ENCODE peak calls at places on chromosome 9, in seven cellular contexts. N is upper lobe of right lung, A is neuronal stem cell, I is fibroblast of lung, M is GM23248, U is Peyer's patch, Y is esophagus squamous epithelium. X is an unnamed sample. For H3K27me3, the result is how much of the 10 kb centered on the place peaks cover.

GRCh38 chr9:127722055-127722454 is 6.2 kb downstream of the TTC16 start:
- DNase-seq in U (no peak), N (no peak), I (no peak), A (no peak), M (no peak), Y (no peak), X (no peak)

GRCh38 chr9:99365233-99365980 is 143.3 kb downstream of the SEC61B start:
- DNase-seq in N (no peak), I (peak), A (no peak), U (no peak), M (peak), Y (no peak), X (no peak)

GRCh38 chr9:31389075-31389474 is 995.4 kb upstream of the ACO1 start:
- DNase-seq in M (no peak), Y (no peak), U (no peak), N (no peak), A (no peak), I (no peak), X (no peak)

GRCh38 chr9:127887792-127888191 is 10.3 kb upstream of the AK1 start:
- DNase-seq in U (no peak), Y (no peak), A (no peak), N (no peak), M (peak), I (no peak), X (no peak)

GRCh38 chr9:128862401-128862851 is 19.3 kb downstream of the KYAT1 start:
- DNase-seq in U (no peak), N (peak), I (no peak), A (no peak), M (no peak), Y (no peak), X (no peak)

GRCh38 chr9:137621131-137621757 is 2.4 kb downstream of the EHMT1 start:
- DNase-seq in N (no peak), M (peak), Y (no peak), A (no peak), I (no peak), U (no peak), X (no peak)

GRCh38 chr9:18976368-18977238 is 56.4 kb downstream of the SAXO1 start:
- DNase-seq in A (no peak), U (no peak), I (peak), N (no peak), M (peak), Y (no peak), X (peak)

GRCh38 chr9:123174887-123175518 is 93.4 kb downstream of the STRBP start:
- DNase-seq in U (no peak), M (no peak), Y (no peak), I (no peak), A (no peak), N (no peak), X (no peak)

GRCh38 chr9:137149942-137150484 is 11.1 kb downstream of the GRIN1 start:
- DNase-seq in Y (no peak), U (no peak), N (no peak), A (no peak), M (no peak), I (no peak), X (no peak)

GRCh38 chr9:97506264-97506663 is 4.8 kb downstream of the TMOD1 start:
- DNase-seq in A (no peak), U (no peak), I (no peak), M (no peak), N (no peak), Y (no peak), X (no peak)

DNA sequence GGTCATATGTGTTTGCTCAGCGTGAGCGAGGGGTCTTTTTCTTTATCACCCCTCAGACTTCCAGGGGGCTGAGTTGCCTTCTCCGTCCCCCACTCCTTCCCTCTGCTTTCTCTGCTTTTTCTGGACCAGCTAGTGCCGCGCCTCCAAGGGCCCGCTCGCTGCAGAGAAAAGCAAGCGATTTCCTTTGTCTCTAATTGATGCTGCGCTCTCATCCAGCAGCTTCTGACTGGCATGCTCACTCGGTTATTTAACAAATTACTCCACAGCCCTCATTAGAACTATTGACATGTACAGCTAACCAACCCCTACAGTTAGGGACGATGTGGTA is 288.0 kb downstream of the ELAVL2 start:
- DNase-seq in A (no peak), N (no peak), I (no peak), U (no peak), Y (no peak), M (no peak), X (no peak)
- H3K4me3 ChIP-seq in A (peak), N (peak), I (no peak), U (no peak), Y (peak), M (no peak), X (no peak)

GRCh38 chr9:132440769-132441168 is 30.8 kb downstream of the CFAP77 start:
- DNase-seq in U (no peak), N (no peak), Y (no peak), I (no peak), A (no peak), M (no peak), X (no peak)

GRCh38 chr9:132434875-132435274 is 24.9 kb downstream of the CFAP77 start:
- DNase-seq in Y (no peak), U (no peak), M (no peak), N (no peak), A (no peak), I (no peak), X (no peak)

GRCh38 chr9:132443951-132444615 is 34.1 kb downstream of the CFAP77 start:
- DNase-seq in Y (no peak), I (no peak), A (no peak), N (no peak), U (no peak), M (no peak), X (no peak)

DNA sequence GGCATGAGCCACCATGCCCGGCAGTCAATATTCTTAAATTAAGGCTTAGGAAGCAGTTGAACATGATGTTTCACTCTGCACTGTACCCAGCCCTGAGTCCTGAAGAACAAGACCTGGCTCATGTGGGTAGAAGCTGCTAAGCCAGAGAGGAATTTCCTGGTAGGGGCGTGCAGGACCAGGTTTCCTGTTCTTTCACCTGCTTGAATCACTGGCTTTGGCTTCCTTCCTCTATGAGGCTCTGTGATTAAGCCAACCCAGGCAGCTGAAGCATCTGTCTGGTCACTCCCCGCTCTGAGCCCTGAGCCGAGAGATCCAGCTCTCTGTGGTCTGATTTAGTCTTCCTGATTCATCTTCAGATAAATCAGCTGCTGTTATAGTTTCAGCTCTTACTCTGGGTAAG is 29.1 kb downstream of the CFAP77 start:
- DNase-seq in N (no peak), Y (no peak), A (no peak), U (no peak), M (no peak), I (no peak), X (peak)
- H3K27me3 ChIP-seq in N (under half), Y (under half), A (under half), U (under half), M (under half), I (under half), X (under half)

DNA sequence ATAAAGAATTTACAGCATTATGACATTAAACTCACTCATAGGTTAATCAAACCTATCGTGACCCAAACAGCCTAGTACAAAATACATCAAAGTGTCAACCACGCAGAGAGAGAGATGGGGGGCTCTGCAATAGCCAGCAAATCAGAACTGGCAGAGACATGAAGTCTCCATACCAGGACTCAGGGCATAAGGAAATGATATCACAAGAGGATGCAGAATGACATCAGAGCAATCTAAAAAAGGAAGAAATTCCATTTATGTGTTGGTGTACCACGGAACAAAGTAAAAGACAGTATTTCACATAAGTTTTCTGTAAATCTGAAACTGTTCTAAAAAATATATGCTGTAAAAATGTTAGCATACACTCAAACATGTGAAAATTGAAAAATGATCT is 24.6 kb downstream of the BICD2 start:
- DNase-seq in Y (no peak), I (peak), M (peak), A (no peak), N (no peak), U (no peak), X (no peak)
- H3K4me3 ChIP-seq in Y (no peak), I (no peak), M (no peak), A (no peak), N (peak), U (no peak), X (no peak)

GRCh38 chr9:91419222-91420191 is 4.1 kb downstream of the NFIL3 start:
- DNase-seq in M (peak), I (peak), U (no peak), N (peak), A (no peak), Y (no peak), X (peak)

GRCh38 chr9:91417602-91418218 is 5.9 kb downstream of the NFIL3 start:
- DNase-seq in N (no peak), I (no peak), U (no peak), A (no peak), Y (no peak), M (peak), X (no peak)

GRCh38 chr9:91415290-91415689 is 8.3 kb downstream of the NFIL3 start:
- DNase-seq in I (no peak), Y (no peak), M (no peak), N (no peak), A (no peak), U (no peak), X (no peak)

GRCh38 chr9:91412895-91413294 is 10.7 kb downstream of the NFIL3 start:
- DNase-seq in N (no peak), Y (no peak), I (no peak), M (no peak), U (no peak), A (no peak), X (no peak)

GRCh38 chr9:91416086-91416712 is 7.4 kb downstream of the NFIL3 start:
- DNase-seq in Y (no peak), A (no peak), I (peak), U (no peak), M (peak), N (no peak), X (peak)
- H3K27me3 ChIP-seq in Y (under half), A (under half), I (under half), U (under half), M (under half), N (under half), X (under half)

X was measured in bronchial epithelial cell.